ENCODE peak calls at places on chromosome 5, in six cellular contexts. One of them, this sample, is unnamed.

GRCh38 chr5:175701797-175702196 is 43.9 kb downstream of the HRH2 start:
- DNase-seq in cardiac muscle cell: no peak
- DNase-seq in OCI-LY7: no peak
- DNase-seq in astrocyte of the spinal cord: no peak
- DNase-seq in astrocyte: no peak
- DNase-seq in stomach: peak
- DNase-seq in this sample: no peak

GRCh38 chr5:107870984-107871383 is 200.2 kb upstream of the EFNA5 start:
- DNase-seq in astrocyte: no peak
- DNase-seq in stomach: no peak
- DNase-seq in astrocyte of the spinal cord: no peak
- DNase-seq in OCI-LY7: no peak
- DNase-seq in cardiac muscle cell: no peak
- DNase-seq in this sample: no peak

GRCh38 chr5:53970510-53970909 is 339.9 kb downstream of the ARL15 start:
- DNase-seq in stomach: no peak
- DNase-seq in cardiac muscle cell: no peak
- DNase-seq in astrocyte: peak
- DNase-seq in astrocyte of the spinal cord: no peak
- DNase-seq in OCI-LY7: no peak
- DNase-seq in this sample: no peak

GRCh38 chr5:172299916-172300439 is 16.4 kb upstream of the UBTD2 start:
- DNase-seq in cardiac muscle cell: no peak
- DNase-seq in stomach: no peak
- DNase-seq in OCI-LY7: no peak
- DNase-seq in astrocyte: peak
- DNase-seq in astrocyte of the spinal cord: peak
- DNase-seq in this sample: no peak

GRCh38 chr5:56080375-56081052 is 85.8 kb upstream of the IL6ST start:
- DNase-seq in OCI-LY7: no peak
- DNase-seq in cardiac muscle cell: no peak
- DNase-seq in stomach: no peak
- DNase-seq in astrocyte of the spinal cord: no peak
- DNase-seq in astrocyte: no peak
- DNase-seq in this sample: no peak

GRCh38 chr5:113663879-113664278 is 150.4 kb downstream of the YTHDC2 start:
- DNase-seq in OCI-LY7: peak
- DNase-seq in stomach: peak
- DNase-seq in astrocyte: no peak
- DNase-seq in cardiac muscle cell: peak
- DNase-seq in astrocyte of the spinal cord: peak
- DNase-seq in this sample: no peak

GRCh38 chr5:160311491-160312138 is 749 bp downstream of the CCNJL start:
- DNase-seq in stomach: no peak
- DNase-seq in astrocyte of the spinal cord: peak
- DNase-seq in OCI-LY7: no peak
- DNase-seq in cardiac muscle cell: peak
- DNase-seq in astrocyte: no peak
- DNase-seq in this sample: no peak

GRCh38 chr5:135069016-135069770 is 35.2 kb upstream of the PITX1 start:
- DNase-seq in astrocyte of the spinal cord: no peak
- DNase-seq in astrocyte: no peak
- DNase-seq in stomach: no peak
- DNase-seq in cardiac muscle cell: no peak
- DNase-seq in OCI-LY7: no peak
- DNase-seq in this sample: no peak

GRCh38 chr5:151896041-151896691 is 28.5 kb downstream of the GLRA1 start:
- DNase-seq in astrocyte: peak
- DNase-seq in cardiac muscle cell: no peak
- DNase-seq in OCI-LY7: no peak
- DNase-seq in astrocyte of the spinal cord: peak
- DNase-seq in stomach: no peak
- DNase-seq in this sample: no peak

GRCh38 chr5:21810737-21811316 is 1042.3 kb downstream of the CDH12 start:
- DNase-seq in astrocyte of the spinal cord: no peak
- DNase-seq in stomach: no peak
- DNase-seq in cardiac muscle cell: peak
- DNase-seq in OCI-LY7: peak
- DNase-seq in astrocyte: peak
- DNase-seq in this sample: no peak

GRCh38 chr5:133392448-133392847 is 219.9 kb downstream of the FSTL4 start:
- DNase-seq in astrocyte of the spinal cord: no peak
- DNase-seq in stomach: no peak
- DNase-seq in OCI-LY7: no peak
- DNase-seq in cardiac muscle cell: no peak
- DNase-seq in astrocyte: no peak
- DNase-seq in this sample: no peak

GRCh38 chr5:102893942-102894341 is 138.8 kb downstream of the PAM start:
- DNase-seq in astrocyte of the spinal cord: no peak
- DNase-seq in OCI-LY7: no peak
- DNase-seq in stomach: no peak
- DNase-seq in cardiac muscle cell: peak
- DNase-seq in astrocyte: no peak
- DNase-seq in this sample: no peak

DNA sequence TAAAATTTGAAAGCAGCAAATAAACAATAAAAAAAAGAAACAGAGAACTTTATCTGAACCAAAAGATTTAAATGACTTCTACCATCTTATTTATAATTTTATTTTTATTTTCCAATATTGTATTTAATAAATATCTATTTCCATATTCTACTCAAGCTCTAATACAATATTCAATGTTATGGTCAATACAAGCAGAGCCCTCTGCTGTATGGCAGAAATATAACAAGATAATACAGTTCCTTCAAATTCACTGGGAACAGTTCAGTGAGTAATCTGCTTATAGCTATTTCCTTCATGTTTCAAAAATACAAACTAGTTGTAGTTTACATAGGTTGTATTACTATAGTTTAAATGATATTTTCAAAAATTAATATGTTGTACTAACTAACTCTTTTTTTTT is 332.7 kb downstream of the PRDM9 start:
- DNase-seq in OCI-LY7: no peak
- DNase-seq in astrocyte of the spinal cord: no peak
- DNase-seq in cardiac muscle cell: peak
- DNase-seq in stomach: no peak
- DNase-seq in astrocyte: no peak
- DNase-seq in this sample: no peak
- TF ChIP-seq CTCF in OCI-LY7: peak
- TF ChIP-seq CTCF in astrocyte of the spinal cord: no peak
- TF ChIP-seq CTCF in cardiac muscle cell: no peak
- TF ChIP-seq CTCF in stomach: no peak
- TF ChIP-seq CTCF in astrocyte: no peak
- TF ChIP-seq CTCF in this sample: peak

DNA sequence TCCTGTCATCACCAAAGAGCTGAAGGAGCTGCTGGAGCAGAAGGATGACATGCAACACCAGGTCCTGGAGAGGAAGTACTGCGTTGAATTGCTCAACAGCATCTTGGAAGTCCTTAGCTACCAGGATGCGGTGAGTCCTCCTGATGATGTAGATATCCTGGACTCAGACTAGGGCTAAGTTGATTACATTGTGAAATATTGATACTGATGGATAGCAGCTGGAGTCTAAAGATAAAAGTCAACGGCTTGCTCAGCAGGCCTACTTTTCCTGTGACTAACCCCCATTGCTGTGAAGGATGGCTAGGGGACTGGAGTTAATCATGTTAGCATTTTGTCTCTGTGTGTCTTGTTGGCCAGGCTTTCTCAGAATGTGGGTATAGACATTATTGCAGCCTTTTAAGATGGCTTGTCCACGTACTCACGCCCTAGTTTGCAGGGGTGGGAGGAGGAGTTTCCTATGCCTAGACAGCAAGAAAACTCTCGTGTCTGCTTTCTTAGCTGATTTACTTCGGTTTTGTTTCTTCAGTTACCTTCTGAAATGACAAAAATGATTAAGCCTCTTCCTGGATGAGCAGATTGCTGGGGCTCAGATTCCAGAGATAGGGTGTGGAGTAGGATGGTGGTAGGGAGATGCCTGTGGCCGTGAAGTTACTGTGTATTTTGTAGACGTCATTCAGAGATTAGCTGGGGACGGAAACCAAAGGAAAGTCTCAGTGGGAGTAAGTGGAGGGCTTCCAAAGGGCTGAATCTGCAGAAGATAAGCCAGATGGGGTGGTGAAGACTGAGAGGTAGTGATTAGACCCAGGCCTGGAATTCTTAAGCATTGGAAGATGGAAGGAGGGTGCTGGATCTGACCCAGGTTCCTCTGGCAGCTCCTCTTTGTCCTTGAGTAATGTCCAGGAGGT is 166.3 kb downstream of the DOCK2 start:
- DNase-seq in OCI-LY7: no peak
- DNase-seq in astrocyte of the spinal cord: peak
- DNase-seq in stomach: no peak
- DNase-seq in cardiac muscle cell: no peak
- DNase-seq in astrocyte: peak
- DNase-seq in this sample: no peak
- H3K4me3 ChIP-seq in OCI-LY7: no peak
- H3K4me3 ChIP-seq in astrocyte of the spinal cord: no peak
- H3K4me3 ChIP-seq in stomach: no peak
- H3K4me3 ChIP-seq in cardiac muscle cell: no peak
- H3K4me3 ChIP-seq in astrocyte: no peak
- H3K4me3 ChIP-seq in this sample: no peak

GRCh38 chr5:69270827-69271226 is 36.1 kb downstream of the CDK7 start:
- DNase-seq in cardiac muscle cell: no peak
- DNase-seq in astrocyte: no peak
- DNase-seq in astrocyte of the spinal cord: no peak
- DNase-seq in stomach: no peak
- DNase-seq in OCI-LY7: no peak
- DNase-seq in this sample: no peak

GRCh38 chr5:69268899-69269298 is 34.2 kb downstream of the CDK7 start:
- DNase-seq in stomach: no peak
- DNase-seq in astrocyte of the spinal cord: no peak
- DNase-seq in astrocyte: no peak
- DNase-seq in OCI-LY7: peak
- DNase-seq in cardiac muscle cell: no peak
- DNase-seq in this sample: no peak

GRCh38 chr5:69261034-69261433 is 26.3 kb downstream of the CDK7 start:
- DNase-seq in stomach: no peak
- DNase-seq in astrocyte: peak
- DNase-seq in OCI-LY7: no peak
- DNase-seq in astrocyte of the spinal cord: peak
- DNase-seq in cardiac muscle cell: no peak
- DNase-seq in this sample: no peak

GRCh38 chr5:69271376-69271775 is 36.7 kb downstream of the CDK7 start:
- DNase-seq in stomach: no peak
- DNase-seq in OCI-LY7: no peak
- DNase-seq in cardiac muscle cell: no peak
- DNase-seq in astrocyte: peak
- DNase-seq in astrocyte of the spinal cord: peak
- DNase-seq in this sample: no peak

DNA sequence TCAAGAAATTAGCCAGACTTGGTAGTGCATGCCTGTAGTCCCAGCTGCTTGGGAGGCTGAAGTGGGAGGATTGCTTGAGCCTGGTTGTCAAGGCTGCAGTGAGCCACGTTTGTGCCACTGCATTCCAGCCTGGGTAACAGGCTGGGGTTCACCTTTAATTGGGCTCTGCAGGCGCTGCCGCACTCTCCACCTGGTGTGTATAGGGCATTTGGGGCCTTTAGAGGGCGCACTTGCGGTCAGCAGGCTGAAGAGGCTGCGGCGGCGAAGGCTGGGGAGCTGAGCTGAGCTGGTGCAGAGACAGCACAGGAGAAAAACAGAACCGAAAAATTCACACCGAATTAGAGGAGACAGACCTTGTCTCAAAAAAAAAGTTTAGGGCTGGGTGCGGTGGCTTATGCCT is 31.2 kb downstream of the CDK7 start:
- DNase-seq in astrocyte of the spinal cord: no peak
- DNase-seq in cardiac muscle cell: peak
- DNase-seq in OCI-LY7: peak
- DNase-seq in stomach: no peak
- DNase-seq in astrocyte: no peak
- DNase-seq in this sample: no peak
- TF ChIP-seq CTCF in astrocyte of the spinal cord: peak
- TF ChIP-seq CTCF in cardiac muscle cell: peak
- TF ChIP-seq CTCF in OCI-LY7: peak
- TF ChIP-seq CTCF in stomach: no peak
- TF ChIP-seq CTCF in astrocyte: no peak
- TF ChIP-seq CTCF in this sample: peak

GRCh38 chr5:181283347-181283746 is 22.4 kb upstream of the TRIM52 start:
- DNase-seq in OCI-LY7: no peak
- DNase-seq in astrocyte: no peak
- DNase-seq in stomach: no peak
- DNase-seq in astrocyte of the spinal cord: no peak
- DNase-seq in cardiac muscle cell: no peak
- DNase-seq in this sample: no peak

GRCh38 chr5:181281984-181282316 is 21.0 kb upstream of the TRIM52 start:
- DNase-seq in astrocyte of the spinal cord: no peak
- DNase-seq in cardiac muscle cell: no peak
- DNase-seq in OCI-LY7: no peak
- DNase-seq in astrocyte: no peak
- DNase-seq in stomach: no peak
- DNase-seq in this sample: no peak

GRCh38 chr5:181281077-181281983 is 20.4 kb upstream of the TRIM52 start:
- DNase-seq in astrocyte: no peak
- DNase-seq in cardiac muscle cell: peak
- DNase-seq in astrocyte of the spinal cord: no peak
- DNase-seq in OCI-LY7: no peak
- DNase-seq in stomach: no peak
- DNase-seq in this sample: no peak

GRCh38 chr5:181282874-181283273 is 21.9 kb upstream of the TRIM52 start:
- DNase-seq in stomach: no peak
- DNase-seq in cardiac muscle cell: no peak
- DNase-seq in astrocyte: no peak
- DNase-seq in astrocyte of the spinal cord: no peak
- DNase-seq in OCI-LY7: no peak
- DNase-seq in this sample: no peak

DNA sequence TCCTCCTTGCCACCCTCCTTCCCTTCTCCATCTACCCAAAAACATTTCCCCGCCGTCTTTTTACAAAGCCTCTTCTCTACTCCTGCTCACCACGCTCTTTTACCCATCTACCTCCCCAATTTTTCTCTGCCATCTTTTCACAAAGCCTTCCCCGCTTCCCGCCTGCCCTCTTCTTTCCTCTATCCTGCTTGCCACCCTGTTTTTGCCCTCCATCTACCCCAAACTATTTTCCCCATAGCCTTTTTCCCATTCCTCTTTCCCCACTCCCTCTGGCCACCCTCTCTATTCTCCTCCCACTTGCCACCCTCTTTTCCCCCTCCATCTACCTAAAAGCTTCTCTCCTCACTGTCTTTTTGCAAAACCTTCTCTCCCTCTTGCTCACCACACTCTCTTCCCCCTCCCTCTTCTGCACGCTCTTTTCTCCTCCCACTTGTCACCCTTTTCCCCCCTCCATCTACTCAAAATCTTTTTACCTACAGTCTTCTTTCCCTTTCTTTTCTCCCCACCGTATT is 19.4 kb upstream of the TRIM52 start:
- DNase-seq in astrocyte of the spinal cord: no peak
- DNase-seq in stomach: no peak
- DNase-seq in astrocyte: no peak
- DNase-seq in OCI-LY7: no peak
- DNase-seq in cardiac muscle cell: no peak
- DNase-seq in this sample: no peak
- H3K4me3 ChIP-seq in astrocyte of the spinal cord: no peak
- H3K4me3 ChIP-seq in stomach: no peak
- H3K4me3 ChIP-seq in astrocyte: no peak
- H3K4me3 ChIP-seq in OCI-LY7: no peak
- H3K4me3 ChIP-seq in cardiac muscle cell: peak
- H3K4me3 ChIP-seq in this sample: no peak

GRCh38 chr5:78295035-78295961 is 800 bp upstream of the AP3B1 start:
- DNase-seq in stomach: peak
- DNase-seq in astrocyte of the spinal cord: no peak
- DNase-seq in astrocyte: peak
- DNase-seq in cardiac muscle cell: peak
- DNase-seq in OCI-LY7: peak
- DNase-seq in this sample: no peak
- TF ChIP-seq CTCF in stomach: peak
- TF ChIP-seq CTCF in astrocyte of the spinal cord: peak
- TF ChIP-seq CTCF in astrocyte: no peak
- TF ChIP-seq CTCF in cardiac muscle cell: peak
- TF ChIP-seq CTCF in OCI-LY7: peak
- TF ChIP-seq CTCF in this sample: peak

GRCh38 chr5:137858223-137858916 is 9.3 kb upstream of the MYOT start:
- DNase-seq in OCI-LY7: no peak
- DNase-seq in stomach: no peak
- DNase-seq in astrocyte of the spinal cord: no peak
- DNase-seq in astrocyte: peak
- DNase-seq in cardiac muscle cell: no peak
- DNase-seq in this sample: no peak
- H3K4me3 ChIP-seq in OCI-LY7: no peak
- H3K4me3 ChIP-seq in stomach: peak
- H3K4me3 ChIP-seq in astrocyte of the spinal cord: no peak
- H3K4me3 ChIP-seq in astrocyte: no peak
- H3K4me3 ChIP-seq in cardiac muscle cell: no peak
- H3K4me3 ChIP-seq in this sample: no peak

This sample was measured in epithelial cell of proximal tubule.